ENCODE peak calls at places on chromosomes 6 and 20, in five cellular contexts. K, H, I, T and U are unnamed samples.

GRCh38 chr6:16286151-16286522 is 47.8 kb downstream of the GMPR start:
- DNase-seq in I (no peak), K (no peak), H (no peak), T (peak; percentile 36), U (no peak)

GRCh38 chr6:5968817-5969726 is 37.7 kb downstream of the NRN1 start:
- DNase-seq in I (no peak), K (peak; percentile 74), T (no peak), H (peak; percentile 85), U (peak; percentile 79)

GRCh38 chr6:7143161-7143974 is 35.6 kb downstream of the RREB1 start:
- DNase-seq in I (no peak), T (no peak), K (no peak), H (no peak), U (no peak)

GRCh38 chr6:17334265-17334664 is 53.1 kb downstream of the RBM24 start:
- DNase-seq in K (no peak), T (no peak), I (no peak), H (no peak), U (no peak)

GRCh38 chr6:169807219-169807618 is 55.8 kb downstream of the ERMARD start:
- DNase-seq in T (no peak), K (no peak), H (no peak), I (no peak), U (no peak)

GRCh38 chr20:36830791-36831691 is 44.9 kb upstream of the TLDC2 start:
- DNase-seq in H (peak; percentile 79), T (no peak), I (no peak), K (no peak), U (peak; percentile 88)

GRCh38 chr6:119339941-119340456 is 9.6 kb downstream of the MAN1A1 start:
- DNase-seq in H (no peak), K (no peak), T (no peak), I (no peak), U (no peak)

GRCh38 chr6:34576286-34576955 is 20.3 kb upstream of the SPDEF start:
- DNase-seq in I (no peak), T (no peak), K (peak; percentile 53), H (no peak), U (no peak)

GRCh38 chr6:167731216-167731615 is 95.5 kb upstream of the AFDN start:
- DNase-seq in T (no peak), K (no peak), H (no peak), I (no peak), U (no peak)

GRCh38 chr6:79257381-79258205 is 23.1 kb upstream of the HMGN3 start:
- DNase-seq in H (no peak), I (no peak), T (no peak), K (no peak), U (no peak)

GRCh38 chr20:37344506-37345338 is 1.2 kb upstream of the SRC start:
- DNase-seq in T (no peak), H (no peak), I (no peak), K (peak; percentile 83), U (no peak)

GRCh38 chr6:79612918-79613317 is 18.2 kb upstream of the SH3BGRL2 start:
- DNase-seq in H (no peak), T (no peak), I (no peak), K (no peak), U (no peak)

GRCh38 chr6:110738899-110739365 is 76.3 kb downstream of the CDK19 start:
- DNase-seq in H (no peak), K (no peak), I (no peak), T (no peak), U (no peak)

GRCh38 chr6:62640749-62641148 is 354.7 kb upstream of the KHDRBS2 start:
- DNase-seq in K (no peak), T (no peak), I (no peak), H (no peak), U (no peak)

GRCh38 chr20:35991142-35991771 is 22.9 kb downstream of the CNBD2 start:
- DNase-seq in I (no peak), K (no peak), H (no peak), T (peak; percentile 2), U (no peak)

GRCh38 chr6:90097357-90097756 is 199.3 kb downstream of the BACH2 start:
- DNase-seq in K (no peak), T (no peak), I (no peak), H (no peak), U (no peak)

GRCh38 chr20:12153616-12154015 is 235.9 kb downstream of the BTBD3 start:
- DNase-seq in I (no peak), T (no peak), K (no peak), H (no peak), U (no peak)

GRCh38 chr6:38876470-38876869 is 161.4 kb downstream of the DNAH8 start:
- DNase-seq in T (peak; percentile 30), I (no peak), K (no peak), H (peak; percentile 12), U (no peak)

GRCh38 chr20:35307666-35308653 is 15.7 kb upstream of the FAM83C start:
- DNase-seq in T (no peak), I (no peak), H (peak; percentile 53), K (no peak), U (peak; percentile 89)

GRCh38 chr6:27178001-27178730 is 69.3 kb upstream of the PRSS16 start:
- DNase-seq in T (peak; percentile 15), I (no peak), H (peak; percentile 17), K (no peak), U (peak; percentile 57)

GRCh38 chr20:32037929-32038328 is 14.1 kb upstream of the HCK start:
- DNase-seq in K (no peak), T (no peak), H (no peak), I (no peak), U (no peak)

GRCh38 chr6:158867381-158868121 is 48.4 kb upstream of the EZR start:
- DNase-seq in T (no peak), H (no peak), K (no peak), I (no peak), U (no peak)

GRCh38 chr6:14059791-14060436 is 57.7 kb upstream of the CD83 start:
- DNase-seq in I (no peak), H (peak; percentile 86), T (no peak), K (no peak), U (peak; percentile 54)

GRCh38 chr20:1688886-1689538 is 31.4 kb upstream of the SIRPG start:
- DNase-seq in T (no peak), K (no peak), I (no peak), H (no peak), U (no peak)

GRCh38 chr20:11379257-11380011 is 538.3 kb upstream of the BTBD3 start:
- DNase-seq in H (no peak), T (no peak), I (no peak), K (no peak), U (no peak)

GRCh38 chr6:33977606-33978438 is 168.1 kb downstream of the GRM4 start:
- DNase-seq in K (peak; percentile 20), H (no peak), I (no peak), T (no peak), U (no peak)

GRCh38 chr20:54980321-54980960 is 505.0 kb downstream of the DOK5 start:
- DNase-seq in H (no peak), I (no peak), T (no peak), K (no peak), U (no peak)

GRCh38 chr6:2596222-2596621 is 154.5 kb downstream of the MYLK4 start:
- DNase-seq in I (no peak), K (no peak), H (no peak), T (no peak), U (no peak)